ENCODE peak calls at places on chromosomes 1 and 21, in four cellular contexts. N is stimulated activated CD4-positive, alpha-beta T cell treated with anti-CD3 and anti-CD28 coated beads, Interleukin-2, amount 100 ng/mL, for 24 hours; O is GM20000; V is NCI-H345. Y is an unnamed sample.

GRCh38 chr1:99465176-99465900 is 180.6 kb upstream of the PALMD start:
- DNase-seq in N (no peak), O (no peak), V (no peak), Y (no peak)

GRCh38 chr1:45621895-45622266 is 2.0 kb downstream of the CCDC17 start:
- DNase-seq in O (no peak), V (no peak), N (no peak), Y (no peak)

GRCh38 chr1:211944733-211945500 is 90.4 kb downstream of the INTS7 start:
- DNase-seq in V (no peak), O (no peak), N (no peak), Y (no peak)

GRCh38 chr1:150072959-150073358 is 5.4 kb downstream of the VPS45 start:
- DNase-seq in V (peak), N (no peak), O (peak), Y (no peak)

GRCh38 chr1:21613072-21613867 is 55.9 kb downstream of the RAP1GAP start:
- DNase-seq in N (no peak), O (no peak), V (no peak), Y (no peak)

GRCh38 chr21:15695241-15695640 is 34.5 kb upstream of the USP25 start:
- DNase-seq in O (no peak), N (no peak), V (no peak), Y (no peak)

GRCh38 chr1:39317910-39318633 is 113.6 kb downstream of the MACF1 start:
- DNase-seq in V (no peak), O (no peak), N (no peak), Y (no peak)

GRCh38 chr1:4511374-4511773 is 143.0 kb upstream of the AJAP1 start:
- DNase-seq in O (no peak), V (no peak), N (no peak), Y (no peak)

GRCh38 chr1:44881011-44881632 is 38.1 kb upstream of the PTCH2 start:
- DNase-seq in O (no peak), N (no peak), V (no peak), Y (peak)

GRCh38 chr1:55300975-55301374 is 85.8 kb upstream of the USP24 start:
- DNase-seq in O (no peak), V (no peak), N (no peak), Y (no peak)

GRCh38 chr21:46347203-46347550 is 23.2 kb downstream of the PCNT start:
- DNase-seq in O (no peak), V (no peak), N (no peak), Y (no peak)

GRCh38 chr1:32400876-32401631 is 6.8 kb upstream of the BSDC1 start:
- DNase-seq in O (peak), V (peak), N (peak), Y (peak)

GRCh38 chr1:23578997-23579363 is 19.7 kb upstream of the ID3 start:
- DNase-seq in V (no peak), O (no peak), N (peak), Y (no peak)

GRCh38 chr1:243944429-243945160 is 94.6 kb upstream of the AKT3 start:
- DNase-seq in V (no peak), O (no peak), N (no peak), Y (no peak)

GRCh38 chr1:7967651-7968050 is 6.1 kb downstream of the PARK7 start:
- DNase-seq in V (no peak), N (no peak), O (no peak), Y (no peak)

GRCh38 chr1:37561794-37562132 is 5.0 kb downstream of the DNALI1 start:
- DNase-seq in V (no peak), O (peak), N (peak), Y (no peak)

GRCh38 chr1:35807614-35808375 is at the start of gene AGO4:
- DNase-seq in V (peak), N (peak), O (peak), Y (peak)

GRCh38 chr1:115052454-115053083 is 22.9 kb downstream of the TSHB start:
- DNase-seq in O (peak), N (peak), V (peak), Y (no peak)

GRCh38 chr21:41611966-41612606 is 104.1 kb upstream of the TMPRSS2 start:
- DNase-seq in O (peak), V (peak), N (peak), Y (no peak)

GRCh38 chr1:161098161-161099068 is at the start of gene KLHDC9:
- DNase-seq in O (peak), N (peak), V (peak), Y (peak)

GRCh38 chr1:57770772-57771171 is 346.9 kb upstream of the DAB1 start:
- DNase-seq in V (no peak), N (no peak), O (no peak), Y (no peak)

GRCh38 chr1:83520797-83521196 is 478.1 kb downstream of the TTLL7 start:
- DNase-seq in O (no peak), N (no peak), V (no peak), Y (no peak)

GRCh38 chr1:246827396-246827795 is 103.2 kb downstream of the SCCPDH start:
- DNase-seq in N (no peak), V (peak), O (no peak), Y (no peak)

GRCh38 chr1:53372501-53372951 is 44.7 kb upstream of the LRP8 start:
- DNase-seq in O (no peak), N (no peak), V (no peak), Y (no peak)

GRCh38 chr1:68459091-68459490 is 9.3 kb upstream of the RPE65 start:
- DNase-seq in N (no peak), V (no peak), O (no peak), Y (no peak)

GRCh38 chr1:117179471-117179870 is 31.3 kb downstream of the VTCN1 start:
- DNase-seq in N (no peak), V (no peak), O (no peak), Y (no peak)

GRCh38 chr1:112625696-112626095 is 6.1 kb downstream of the CAPZA1 start:
- DNase-seq in V (no peak), N (no peak), O (no peak), Y (no peak)

GRCh38 chr1:198638441-198638840 is 399 bp upstream of the PTPRC start:
- DNase-seq in N (no peak), V (no peak), O (no peak), Y (no peak)

GRCh38 chr1:162676087-162676486 is 43.8 kb downstream of the DDR2 start:
- DNase-seq in O (no peak), N (no peak), V (no peak), Y (peak)

GRCh38 chr21:46180079-46180722 is 4.1 kb downstream of the SPATC1L start:
- DNase-seq in V (no peak), N (no peak), O (no peak), Y (no peak)

GRCh38 chr1:211684791-211685190 is 9.4 kb upstream of the NEK2 start:
- DNase-seq in N (no peak), V (no peak), O (no peak), Y (no peak)

GRCh38 chr1:66996018-66996682 is 57.8 kb downstream of the SLC35D1 start:
- DNase-seq in O (peak), N (peak), V (peak), Y (no peak)

GRCh38 chr1:51214615-51215131 is 21.4 kb upstream of the RNF11 start:
- DNase-seq in N (no peak), O (no peak), V (no peak), Y (no peak)

GRCh38 chr1:219733511-219733910 is 120.6 kb upstream of the ZC3H11B start:
- DNase-seq in N (no peak), V (no peak), O (no peak), Y (no peak)

Y was measured in gastrocnemius medialis.